ENCODE peak calls at places on chromosomes 12 and 14, in four cellular contexts. B is testis, U is progenitor cell of endocrine pancreas, C is glutamatergic neuron. T is an unnamed sample.

GRCh38 chr12:127681151-127681754 is 585.7 kb upstream of the TMEM132C start:
- DNase-seq in B (no peak), U (no peak), C (no peak), T (no peak)

GRCh38 chr12:106566771-106567170 is 16.0 kb upstream of the RFX4 start:
- DNase-seq in B (no peak), U (no peak), C (no peak), T (no peak)

GRCh38 chr14:93207468-93208308 is 632 bp downstream of the UBR7 start:
- DNase-seq in B (peak), U (peak), C (peak), T (no peak)

GRCh38 chr12:115088995-115089841 is 405.2 kb upstream of the TBX3 start:
- DNase-seq in B (no peak), U (no peak), C (no peak), T (no peak)

GRCh38 chr12:93204896-93205295 is 172.8 kb upstream of the NUDT4 start:
- DNase-seq in B (no peak), U (no peak), C (no peak), T (no peak)

GRCh38 chr12:69523433-69524330 is 53.5 kb downstream of the FRS2 start:
- DNase-seq in B (no peak), U (no peak), C (no peak), T (no peak)

GRCh38 chr12:127162307-127162706 is 1104.7 kb upstream of the TMEM132C start:
- DNase-seq in B (peak), U (no peak), C (no peak), T (no peak)

GRCh38 chr14:76688373-76688671 is 72.9 kb upstream of the VASH1 start:
- DNase-seq in B (no peak), U (no peak), C (no peak), T (no peak)

GRCh38 chr14:47149326-47149725 is 497.7 kb upstream of the RPL10L start:
- DNase-seq in B (no peak), U (no peak), C (no peak), T (no peak)

GRCh38 chr14:100330396-100330931 is 7.3 kb downstream of the SLC25A47 start:
- DNase-seq in B (no peak), U (no peak), C (no peak), T (no peak)

GRCh38 chr14:58805605-58806358 is 168.0 kb downstream of the DACT1 start:
- DNase-seq in B (no peak), U (no peak), C (no peak), T (no peak)

GRCh38 chr14:29822430-29822709 is 105.3 kb downstream of the PRKD1 start:
- DNase-seq in B (no peak), U (no peak), C (no peak), T (no peak)

GRCh38 chr12:26239508-26240328 is 44.3 kb downstream of the SSPN start:
- DNase-seq in B (peak), U (no peak), C (no peak), T (no peak)

GRCh38 chr14:100538566-100539318 is 48.5 kb downstream of the BEGAIN start:
- DNase-seq in B (no peak), U (no peak), C (peak), T (no peak)

GRCh38 chr12:24244231-24244630 is 294.8 kb upstream of the SOX5 start:
- DNase-seq in B (no peak), U (no peak), C (no peak), T (no peak)

GRCh38 chr12:109767991-109768900 is 54.6 kb downstream of the FAM222A start:
- DNase-seq in B (no peak), U (no peak), C (no peak), T (peak)

GRCh38 chr12:3928538-3929220 is 55.5 kb upstream of the PARP11 start:
- DNase-seq in B (peak), U (no peak), C (no peak), T (no peak)

GRCh38 chr12:57091633-57092528 is 3.0 kb downstream of the NAB2 start:
- DNase-seq in B (no peak), U (no peak), C (no peak), T (no peak)

GRCh38 chr12:12182926-12183325 is 83.9 kb downstream of the LRP6 start:
- DNase-seq in B (no peak), U (no peak), C (no peak), T (no peak)

GRCh38 chr12:3973939-3974644 is 100.9 kb upstream of the PARP11 start:
- DNase-seq in B (no peak), U (no peak), C (no peak), T (no peak)

GRCh38 chr12:88553941-88554658 is 26.2 kb downstream of the KITLG start:
- DNase-seq in B (peak), U (no peak), C (no peak), T (no peak)

GRCh38 chr12:53299454-53300180 is at the start of gene MYG1:
- DNase-seq in B (peak), U (peak), C (peak), T (peak)

GRCh38 chr12:53298154-53298553 is 1.3 kb upstream of the MYG1 start:
- DNase-seq in B (no peak), U (no peak), C (no peak), T (no peak)

GRCh38 chr12:53300187-53300586 is 692 bp downstream of the MYG1 start:
- DNase-seq in B (no peak), U (no peak), C (no peak), T (no peak)

GRCh38 chr12:53295891-53296219 is 513 bp downstream of the PFDN5 start:
- DNase-seq in B (no peak), U (no peak), C (no peak), T (no peak)

GRCh38 chr12:53299101-53299453 is 418 bp upstream of the MYG1 start:
- DNase-seq in B (no peak), U (no peak), C (no peak), T (no peak)
- TF ChIP-seq CTCF in B (no peak), U (no peak), C (no peak), T (no peak)

GRCh38 chr14:70804556-70805162 is 4.7 kb downstream of the MAP3K9 start:
- DNase-seq in B (no peak), U (no peak), C (no peak), T (no peak)
- TF ChIP-seq CTCF in B (no peak), U (no peak), C (no peak), T (no peak)

GRCh38 chr12:1532367-1532752 is 62.0 kb downstream of the FBXL14 start:
- DNase-seq in B (no peak), U (no peak), C (no peak), T (no peak)

GRCh38 chr12:1531654-1532366 is 62.6 kb downstream of the FBXL14 start:
- DNase-seq in B (no peak), U (no peak), C (no peak), T (no peak)

GRCh38 chr12:1533602-1534304 is 60.6 kb downstream of the FBXL14 start:
- DNase-seq in B (no peak), U (no peak), C (peak), T (peak)

GRCh38 chr12:1533205-1533601 is 61.2 kb downstream of the FBXL14 start:
- DNase-seq in B (no peak), U (no peak), C (no peak), T (no peak)

GRCh38 chr12:1532796-1533195 is 61.6 kb downstream of the FBXL14 start:
- DNase-seq in B (no peak), U (no peak), C (no peak), T (no peak)
- TF ChIP-seq CTCF in B (no peak), U (peak), C (no peak), T (no peak)

GRCh38 chr12:120646044-120646443 is 5.6 kb downstream of the CABP1 start:
- DNase-seq in B (no peak), U (no peak), C (no peak), T (no peak)
- TF ChIP-seq CTCF in B (no peak), U (no peak), C (no peak), T (no peak)

T was measured in natural killer cell.